ENCODE peak calls at places on chromosomes 12 and 14, in seven cellular contexts. One of them, this sample, is unnamed.

GRCh38 chr14:28375295-28375694 is 391.3 kb upstream of the FOXG1 start:
- DNase-seq in amniotic epithelial cell: peak
- DNase-seq in CD8-positive, alpha-beta T cell: no peak
- DNase-seq in HEK293T: peak
- DNase-seq in kidney glomerular epithelial cell: no peak
- DNase-seq in M059J: peak
- DNase-seq in progenitor cell of endocrine pancreas: no peak
- DNase-seq in this sample: no peak

GRCh38 chr12:41242613-41243012 is 54.5 kb downstream of the PDZRN4 start:
- DNase-seq in amniotic epithelial cell: no peak
- DNase-seq in CD8-positive, alpha-beta T cell: no peak
- DNase-seq in HEK293T: no peak
- DNase-seq in kidney glomerular epithelial cell: no peak
- DNase-seq in M059J: no peak
- DNase-seq in progenitor cell of endocrine pancreas: no peak
- DNase-seq in this sample: no peak

GRCh38 chr12:93229494-93230310 is 148.0 kb upstream of the NUDT4 start:
- DNase-seq in amniotic epithelial cell: peak
- DNase-seq in CD8-positive, alpha-beta T cell: no peak
- DNase-seq in HEK293T: no peak
- DNase-seq in kidney glomerular epithelial cell: peak
- DNase-seq in M059J: peak
- DNase-seq in progenitor cell of endocrine pancreas: no peak
- DNase-seq in this sample: no peak

GRCh38 chr14:87002831-87003230 is 990.2 kb downstream of the GALC start:
- DNase-seq in amniotic epithelial cell: no peak
- DNase-seq in CD8-positive, alpha-beta T cell: no peak
- DNase-seq in HEK293T: no peak
- DNase-seq in kidney glomerular epithelial cell: no peak
- DNase-seq in M059J: no peak
- DNase-seq in progenitor cell of endocrine pancreas: no peak
- DNase-seq in this sample: no peak

GRCh38 chr12:15887043-15887817 is 5.0 kb downstream of the STRAP start:
- DNase-seq in amniotic epithelial cell: no peak
- DNase-seq in CD8-positive, alpha-beta T cell: no peak
- DNase-seq in HEK293T: no peak
- DNase-seq in kidney glomerular epithelial cell: no peak
- DNase-seq in M059J: no peak
- DNase-seq in progenitor cell of endocrine pancreas: no peak
- DNase-seq in this sample: no peak

GRCh38 chr14:103142031-103142430 is 18.8 kb downstream of the TNFAIP2 start:
- DNase-seq in amniotic epithelial cell: no peak
- DNase-seq in CD8-positive, alpha-beta T cell: no peak
- DNase-seq in HEK293T: no peak
- DNase-seq in kidney glomerular epithelial cell: no peak
- DNase-seq in M059J: no peak
- DNase-seq in progenitor cell of endocrine pancreas: no peak
- DNase-seq in this sample: no peak

GRCh38 chr12:125331342-125332052 is 266.3 kb downstream of the AACS start:
- DNase-seq in amniotic epithelial cell: no peak
- DNase-seq in CD8-positive, alpha-beta T cell: no peak
- DNase-seq in HEK293T: no peak
- DNase-seq in kidney glomerular epithelial cell: no peak
- DNase-seq in M059J: no peak
- DNase-seq in progenitor cell of endocrine pancreas: no peak
- DNase-seq in this sample: no peak

GRCh38 chr14:104382361-104383087 is 197.0 kb upstream of the C14orf180 start:
- DNase-seq in amniotic epithelial cell: no peak
- DNase-seq in CD8-positive, alpha-beta T cell: no peak
- DNase-seq in HEK293T: no peak
- DNase-seq in kidney glomerular epithelial cell: no peak
- DNase-seq in M059J: no peak
- DNase-seq in progenitor cell of endocrine pancreas: no peak
- DNase-seq in this sample: no peak

GRCh38 chr12:117518594-117519270 is 157.3 kb upstream of the NOS1 start:
- DNase-seq in amniotic epithelial cell: no peak
- DNase-seq in CD8-positive, alpha-beta T cell: no peak
- DNase-seq in HEK293T: no peak
- DNase-seq in kidney glomerular epithelial cell: no peak
- DNase-seq in M059J: peak
- DNase-seq in progenitor cell of endocrine pancreas: no peak
- DNase-seq in this sample: no peak

GRCh38 chr12:6550294-6551062 is 5.4 kb downstream of the IFFO1 start:
- DNase-seq in amniotic epithelial cell: no peak
- DNase-seq in CD8-positive, alpha-beta T cell: no peak
- DNase-seq in HEK293T: no peak
- DNase-seq in kidney glomerular epithelial cell: no peak
- DNase-seq in M059J: no peak
- DNase-seq in progenitor cell of endocrine pancreas: no peak
- DNase-seq in this sample: no peak

GRCh38 chr12:100346660-100347059 is 10.2 kb upstream of the SLC17A8 start:
- DNase-seq in amniotic epithelial cell: peak
- DNase-seq in CD8-positive, alpha-beta T cell: no peak
- DNase-seq in HEK293T: no peak
- DNase-seq in kidney glomerular epithelial cell: no peak
- DNase-seq in M059J: peak
- DNase-seq in progenitor cell of endocrine pancreas: no peak
- DNase-seq in this sample: no peak

GRCh38 chr14:68694516-68695235 is 98.2 kb downstream of the ZFP36L1 start:
- DNase-seq in amniotic epithelial cell: peak
- DNase-seq in CD8-positive, alpha-beta T cell: no peak
- DNase-seq in HEK293T: no peak
- DNase-seq in kidney glomerular epithelial cell: no peak
- DNase-seq in M059J: peak
- DNase-seq in progenitor cell of endocrine pancreas: no peak
- DNase-seq in this sample: no peak

GRCh38 chr12:29756741-29757390 is 26.9 kb downstream of the TMTC1 start:
- DNase-seq in amniotic epithelial cell: no peak
- DNase-seq in CD8-positive, alpha-beta T cell: no peak
- DNase-seq in HEK293T: no peak
- DNase-seq in kidney glomerular epithelial cell: no peak
- DNase-seq in M059J: no peak
- DNase-seq in progenitor cell of endocrine pancreas: no peak
- DNase-seq in this sample: no peak

GRCh38 chr14:85533821-85534271 is 3.9 kb downstream of the FLRT2 start:
- DNase-seq in amniotic epithelial cell: no peak
- DNase-seq in CD8-positive, alpha-beta T cell: no peak
- DNase-seq in HEK293T: no peak
- DNase-seq in kidney glomerular epithelial cell: no peak
- DNase-seq in M059J: no peak
- DNase-seq in progenitor cell of endocrine pancreas: peak
- DNase-seq in this sample: peak